ENCODE peak calls at places on chromosomes 13 and 19, in seven cellular contexts. M, Y, F, J, X, L and R are unnamed samples.
A peak's percentile ranks its signal among the peaks of the same experiment; 100 is the strongest.

GRCh38 chr13:19927117-19927734 is 31.3 kb upstream of the ZMYM2 start:
- DNase-seq in M (peak; percentile 8), Y (peak; percentile 55), F (no peak), J (no peak), X (peak; percentile 22), L (peak; percentile 11), R (peak; percentile 59)

GRCh38 chr13:106756446-106756845 is 188.5 kb upstream of the ARGLU1 start:
- DNase-seq in M (no peak), Y (no peak), F (no peak), J (no peak), X (peak; percentile 84), L (peak; percentile 26), R (no peak)

GRCh38 chr19:8028951-8029491 is 23.5 kb upstream of the CCL25 start:
- DNase-seq in M (no peak), Y (no peak), F (no peak), J (peak; percentile 29), X (peak; percentile 98), L (peak; percentile 57), R (no peak)

GRCh38 chr13:94309997-94310842 is 169.3 kb downstream of the DCT start:
- DNase-seq in M (peak; percentile 96), Y (peak; percentile 73), F (no peak), J (no peak), X (no peak), L (no peak), R (peak; percentile 91)

GRCh38 chr19:21668072-21668471 is 99.3 kb downstream of the ZNF100 start:
- DNase-seq in M (no peak), Y (no peak), F (no peak), J (no peak), X (no peak), L (no peak), R (no peak)

GRCh38 chr19:5355693-5356092 is 15.1 kb upstream of the PTPRS start:
- DNase-seq in M (no peak), Y (no peak), F (no peak), J (no peak), X (no peak), L (no peak), R (no peak)

GRCh38 chr19:10352764-10353671 is 13.6 kb upstream of the ICAM3 start:
- DNase-seq in M (no peak), Y (peak; percentile 49), F (no peak), J (peak; percentile 38), X (peak; percentile 95), L (peak; percentile 85), R (no peak)

GRCh38 chr13:98606296-98606695 is 29.4 kb upstream of the STK24 start:
- DNase-seq in M (no peak), Y (no peak), F (peak; percentile 34), J (no peak), X (peak; percentile 37), L (no peak), R (no peak)

GRCh38 chr13:27371932-27372331 is 52.5 kb upstream of the GTF3A start:
- DNase-seq in M (no peak), Y (no peak), F (no peak), J (no peak), X (no peak), L (no peak), R (no peak)

GRCh38 chr19:38617283-38617763 is 430 bp downstream of the MAP4K1 start:
- DNase-seq in M (no peak), Y (no peak), F (no peak), J (no peak), X (no peak), L (no peak), R (no peak)

GRCh38 chr19:16608290-16608704 is 19.7 kb downstream of the MED26 start:
- DNase-seq in M (peak; percentile 73), Y (peak; percentile 91), F (no peak), J (no peak), X (no peak), L (peak; percentile 56), R (peak; percentile 75)

GRCh38 chr13:49098198-49098597 is 121.9 kb upstream of the MLNR start:
- DNase-seq in M (peak; percentile 99), Y (peak; percentile 95), F (peak; percentile 4), J (peak; percentile 30), X (no peak), L (peak; percentile 51), R (peak; percentile 97)

GRCh38 chr19:10655457-10656312 is 1.5 kb downstream of the ILF3 start:
- DNase-seq in M (peak; percentile 27), Y (no peak), F (peak; percentile 35), J (peak; percentile 63), X (peak; percentile 52), L (peak; percentile 45), R (peak; percentile 46)

GRCh38 chr19:44808463-44809371 is at the start of gene BCAM:
- DNase-seq in M (peak; percentile 27), Y (peak; percentile 70), F (peak; percentile 97), J (peak; percentile 58), X (peak; percentile 91), L (peak; percentile 91), R (peak; percentile 49)

GRCh38 chr19:1566392-1567115 is 1.6 kb downstream of the MEX3D start:
- DNase-seq in M (peak; percentile 75), Y (peak; percentile 79), F (peak; percentile 95), J (no peak), X (peak; percentile 94), L (peak; percentile 88), R (peak; percentile 81)

GRCh38 chr13:114025432-114026127 is 51.7 kb upstream of the C13orf46 start:
- DNase-seq in M (peak; percentile 69), Y (peak; percentile 88), F (peak; percentile 85), J (no peak), X (peak; percentile 38), L (no peak), R (no peak)

GRCh38 chr19:49496574-49497008 is 357 bp downstream of the RPS11 start:
- DNase-seq in M (no peak), Y (no peak), F (no peak), J (no peak), X (no peak), L (no peak), R (no peak)

GRCh38 chr13:39144941-39145533 is 106.8 kb downstream of the NHLRC3 start:
- DNase-seq in M (peak; percentile 37), Y (peak; percentile 78), F (peak; percentile 56), J (peak; percentile 40), X (peak; percentile 82), L (peak; percentile 73), R (peak; percentile 65)

GRCh38 chr19:50909240-50910070 is 1.7 kb downstream of the KLK4 start:
- DNase-seq in M (no peak), Y (no peak), F (peak; percentile 83), J (peak; percentile 93), X (peak; percentile 96), L (peak; percentile 69), R (peak; percentile 47)

DNA sequence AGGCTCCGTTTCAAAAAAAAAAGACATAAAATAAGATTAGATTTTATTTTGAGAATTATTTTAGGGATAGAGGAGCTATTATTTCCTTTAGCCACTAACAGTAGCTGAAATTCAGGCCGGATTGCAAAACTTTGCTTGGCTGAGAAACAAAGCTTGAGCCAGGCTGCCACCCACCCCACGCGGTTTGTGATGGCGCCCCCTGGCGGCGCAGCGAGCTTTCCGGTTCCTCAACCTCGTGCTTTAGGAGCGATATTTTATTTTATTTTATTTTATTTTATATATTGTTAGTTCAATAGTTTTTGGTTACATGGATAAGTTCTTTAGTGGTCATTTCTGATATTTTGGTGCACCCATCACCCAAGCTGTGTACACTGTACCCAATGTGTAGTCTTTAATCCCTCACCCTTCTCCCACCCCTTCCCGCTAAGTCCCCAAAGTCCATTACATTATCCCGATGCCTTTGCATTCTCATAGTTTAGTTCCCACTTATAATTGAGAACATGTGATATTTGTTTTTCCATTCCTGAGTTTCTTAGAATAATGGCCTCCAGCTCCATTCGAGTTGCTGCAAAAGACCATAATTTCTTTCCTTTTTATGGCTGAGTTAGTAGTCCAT is 19.8 kb upstream of the CEACAM4 start:
- DNase-seq in M (no peak), Y (no peak), F (peak; percentile 39), J (peak; percentile 37), X (no peak), L (no peak), R (no peak)
- H3K79me2 ChIP-seq in M (no peaks in the 10 kb centered on the region), Y (no peaks in the 10 kb centered on the region), F (no peaks in the 10 kb centered on the region), J (no peaks in the 10 kb centered on the region), X (no peaks in the 10 kb centered on the region), L (no peaks in the 10 kb centered on the region), R (no peaks in the 10 kb centered on the region)

GRCh38 chr19:46715620-46716012 is 1.3 kb downstream of the PRKD2 start:
- DNase-seq in M (no peak), Y (no peak), F (no peak), J (no peak), X (peak; percentile 24), L (no peak), R (no peak)

GRCh38 chr19:46717034-46717715 is at the start of gene PRKD2:
- DNase-seq in M (peak; percentile 67), Y (peak; percentile 79), F (peak; percentile 98), J (peak; percentile 88), X (peak; percentile 96), L (peak; percentile 93), R (peak; percentile 84)

GRCh38 chr19:46716672-46717033 is 261 bp downstream of the PRKD2 start:
- DNase-seq in M (no peak), Y (no peak), F (no peak), J (peak; percentile 38), X (peak; percentile 58), L (no peak), R (no peak)

GRCh38 chr19:46714523-46715106 is 2.3 kb downstream of the PRKD2 start:
- DNase-seq in M (no peak), Y (no peak), F (no peak), J (no peak), X (no peak), L (no peak), R (peak; percentile 44)

DNA sequence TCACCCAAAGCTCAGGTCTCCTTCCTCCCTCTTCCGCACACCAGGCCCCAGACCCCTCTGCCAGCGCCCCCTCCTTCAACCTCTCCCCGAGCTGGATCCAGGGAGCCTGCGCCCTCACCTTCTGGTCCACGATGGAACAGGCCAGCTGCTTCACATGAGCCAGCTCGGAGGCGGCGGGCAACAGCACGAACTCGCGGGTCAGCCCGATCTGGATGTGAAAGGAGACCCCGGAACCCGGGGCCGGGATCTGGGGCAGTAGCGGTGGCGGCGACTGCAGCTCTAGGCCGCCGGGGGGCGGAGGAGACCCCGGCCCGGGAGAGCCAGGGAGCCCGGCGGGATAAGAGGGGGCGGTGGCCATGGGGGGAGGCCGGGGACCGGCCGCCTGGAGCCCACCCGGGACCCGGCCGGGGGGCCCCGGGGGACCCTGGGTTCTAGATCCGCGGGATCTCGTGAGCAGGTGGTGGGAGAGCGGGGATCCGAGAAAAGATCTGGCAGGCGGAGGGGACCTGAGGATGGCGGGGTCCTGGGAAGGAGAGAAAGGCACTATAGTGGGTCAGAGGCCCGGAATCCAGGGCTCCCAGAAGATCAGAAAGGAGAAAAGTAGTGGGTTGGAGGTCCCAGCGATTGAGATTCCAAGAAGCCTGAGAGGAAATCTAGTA is 772 bp downstream of the PRKD2 start:
- DNase-seq in M (no peak), Y (no peak), F (peak; percentile 82), J (peak; percentile 44), X (peak; percentile 85), L (peak; percentile 57), R (no peak)
- TF ChIP-seq CTCF in M (no peak), Y (no peak), F (peak; percentile 22), J (peak; percentile 22), X (peak; percentile 59), L (peak; percentile 28), R (peak; percentile 38)

GRCh38 chr13:72726721-72727416 is 560 bp downstream of the MZT1 start:
- DNase-seq in M (no peak), Y (peak; percentile 5), F (peak; percentile 77), J (peak; percentile 72), X (peak; percentile 79), L (peak; percentile 59), R (no peak)
- H3K79me2 ChIP-seq in M (peaks cover 86% of the 10 kb centered on the region), Y (peaks cover 75% of the 10 kb centered on the region), F (peaks cover 95% of the 10 kb centered on the region), J (peaks cover 92% of the 10 kb centered on the region), X (peaks cover 92% of the 10 kb centered on the region), L (peaks cover 70% of the 10 kb centered on the region), R (peaks cover 85% of the 10 kb centered on the region)

GRCh38 chr13:99729745-99730144 is 228.5 kb downstream of the TM9SF2 start:
- DNase-seq in M (no peak), Y (no peak), F (no peak), J (no peak), X (no peak), L (no peak), R (no peak)
- TF ChIP-seq CTCF in M (no peak), Y (no peak), F (no peak), J (no peak), X (no peak), L (no peak), R (no peak)

GRCh38 chr13:83752141-83752540 is 130.1 kb downstream of the SLITRK1 start:
- DNase-seq in M (peak; percentile 60), Y (peak; percentile 5), F (no peak), J (no peak), X (no peak), L (no peak), R (no peak)
- H3K79me2 ChIP-seq in M (no peaks in the 10 kb centered on the region), Y (no peaks in the 10 kb centered on the region), F (no peaks in the 10 kb centered on the region), J (no peaks in the 10 kb centered on the region), X (no peaks in the 10 kb centered on the region), L (no peaks in the 10 kb centered on the region), R (no peaks in the 10 kb centered on the region)